ENCODE peak calls at places on chromosome 20, in five cellular contexts. X is mesenchymal stem cell, E is neuronal stem cell, Y is trophoblast cell, B is H1. Z is an unnamed sample.

GRCh38 chr20:50762045-50762422 is 30.7 kb downstream of the PARD6B start:
- DNase-seq in X (no peak), B (no peak), E (no peak), Y (no peak), Z (peak)

GRCh38 chr20:54106162-54106561 is 35.8 kb upstream of the BCAS1 start:
- DNase-seq in B (no peak), Y (no peak), E (no peak), X (no peak), Z (no peak)

GRCh38 chr20:59102722-59103415 is 60.3 kb upstream of the PRELID3B start:
- DNase-seq in B (no peak), X (no peak), E (no peak), Y (no peak), Z (no peak)

GRCh38 chr20:50309280-50309763 is 118.7 kb downstream of the CEBPB start:
- DNase-seq in X (peak), B (no peak), E (no peak), Y (no peak), Z (peak)

GRCh38 chr20:44959082-44959895 is 908 bp downstream of the TOMM34 start:
- DNase-seq in B (no peak), E (peak), Y (peak), X (peak), Z (peak)

GRCh38 chr20:49318430-49319203 is 40.8 kb upstream of the ZNFX1 start:
- DNase-seq in E (no peak), X (no peak), Y (no peak), B (peak), Z (no peak)

GRCh38 chr20:59958626-59959025 is 403 bp downstream of the CDH26 start:
- DNase-seq in B (no peak), X (no peak), Y (no peak), E (no peak), Z (no peak)

GRCh38 chr20:50313223-50313820 is 122.7 kb downstream of the CEBPB start:
- DNase-seq in E (no peak), B (no peak), Y (no peak), X (no peak), Z (peak)

GRCh38 chr20:62820208-62820961 is 3.5 kb downstream of the COL9A3 start:
- DNase-seq in Y (no peak), E (no peak), X (no peak), B (no peak), Z (no peak)

GRCh38 chr20:45629496-45630100 is at the start of gene WFDC10A:
- DNase-seq in B (peak), E (peak), X (peak), Y (peak), Z (peak)

GRCh38 chr20:47392721-47393073 is 36.2 kb upstream of the ZMYND8 start:
- DNase-seq in B (no peak), E (no peak), X (peak), Y (peak), Z (peak)

GRCh38 chr20:2421247-2421646 is 40.5 kb downstream of the TGM6 start:
- DNase-seq in X (no peak), B (no peak), E (no peak), Y (no peak), Z (no peak)

GRCh38 chr20:22453244-22454080 is 130.9 kb downstream of the FOXA2 start:
- DNase-seq in B (no peak), E (no peak), X (no peak), Y (no peak), Z (no peak)

GRCh38 chr20:52959125-52959524 is 13.0 kb upstream of the TSHZ2 start:
- DNase-seq in Y (no peak), X (peak), B (no peak), E (no peak), Z (no peak)

GRCh38 chr20:46040902-46041535 is 12.0 kb downstream of the SLC12A5 start:
- DNase-seq in B (peak), X (peak), E (peak), Y (peak), Z (peak)

GRCh38 chr20:40255368-40255767 is 433.7 kb downstream of the MAFB start:
- DNase-seq in E (no peak), Y (no peak), X (no peak), B (no peak), Z (no peak)

GRCh38 chr20:62303327-62304226 is 780 bp downstream of the ADRM1 start:
- DNase-seq in Y (peak), B (no peak), E (no peak), X (peak), Z (no peak)

GRCh38 chr20:21053002-21053762 is 53.0 kb downstream of the LINC00237 start:
- DNase-seq in B (peak), X (no peak), Y (no peak), E (no peak), Z (no peak)

GRCh38 chr20:3889489-3890409 is 562 bp downstream of the PANK2 start:
- DNase-seq in E (no peak), X (peak), Y (no peak), B (peak), Z (no peak)

GRCh38 chr20:31505903-31506302 is 8.3 kb upstream of the HM13 start:
- DNase-seq in Y (peak), E (no peak), X (no peak), B (no peak), Z (no peak)

GRCh38 chr20:50597406-50597969 is 87.3 kb downstream of the PTPN1 start:
- DNase-seq in X (no peak), B (no peak), Y (no peak), E (no peak), Z (no peak)

GRCh38 chr20:35883778-35884540 is 70.3 kb downstream of the SCAND1 start:
- DNase-seq in Y (peak), B (peak), E (peak), X (peak), Z (peak)
- H3K4me3 ChIP-seq in Y (no peak), B (no peak), E (no peak), X (no peak), Z (peak)

GRCh38 chr20:1001116-1001515 is 995 bp downstream of the RSPO4 start:
- DNase-seq in Y (no peak), B (no peak), E (no peak), X (no peak), Z (no peak)

GRCh38 chr20:1001981-1002681 is at the start of gene RSPO4:
- DNase-seq in X (no peak), Y (no peak), B (peak), E (no peak), Z (no peak)

GRCh38 chr20:1005452-1006027 is 3.4 kb upstream of the RSPO4 start:
- DNase-seq in E (peak), X (no peak), Y (peak), B (peak), Z (peak)

GRCh38 chr20:1003920-1004697 is 2.0 kb upstream of the RSPO4 start:
- DNase-seq in E (no peak), B (no peak), Y (no peak), X (no peak), Z (no peak)

GRCh38 chr20:1002682-1003561 is 811 bp upstream of the RSPO4 start:
- DNase-seq in Y (no peak), E (no peak), B (no peak), X (no peak), Z (no peak)
- H3K14ac ChIP-seq in Y (no peak), E (no peak), B (no peak), X (no peak), Z (no peak)

GRCh38 chr20:35173576-35174192 is 1.8 kb downstream of the PROCR start:
- DNase-seq in X (no peak), B (no peak), Y (no peak), E (no peak), Z (no peak)
- H3K4me3 ChIP-seq in X (no peak), B (no peak), Y (no peak), E (no peak), Z (no peak)

GRCh38 chr20:57126481-57127092 is 139.9 kb downstream of the BMP7 start:
- DNase-seq in X (peak), E (no peak), B (no peak), Y (no peak), Z (no peak)

GRCh38 chr20:57131077-57131476 is 135.4 kb downstream of the BMP7 start:
- DNase-seq in Y (no peak), E (no peak), B (no peak), X (no peak), Z (no peak)

GRCh38 chr20:57129303-57129702 is 137.1 kb downstream of the BMP7 start:
- DNase-seq in E (no peak), B (no peak), X (no peak), Y (no peak), Z (no peak)

GRCh38 chr20:57130160-57130772 is 136.2 kb downstream of the BMP7 start:
- DNase-seq in X (no peak), B (no peak), Y (no peak), E (no peak), Z (no peak)

GRCh38 chr20:57128051-57128757 is 138.2 kb downstream of the BMP7 start:
- DNase-seq in X (no peak), B (no peak), E (no peak), Y (no peak), Z (no peak)
- H3K14ac ChIP-seq in X (no peak), B (no peak), E (no peak), Y (no peak), Z (no peak)

GRCh38 chr20:17202668-17203067 is 24.2 kb upstream of the PCSK2 start:
- DNase-seq in X (no peak), B (peak), Y (no peak), E (peak), Z (no peak)
- H3K4me3 ChIP-seq in X (no peak), B (peak), Y (no peak), E (no peak), Z (no peak)

DNA sequence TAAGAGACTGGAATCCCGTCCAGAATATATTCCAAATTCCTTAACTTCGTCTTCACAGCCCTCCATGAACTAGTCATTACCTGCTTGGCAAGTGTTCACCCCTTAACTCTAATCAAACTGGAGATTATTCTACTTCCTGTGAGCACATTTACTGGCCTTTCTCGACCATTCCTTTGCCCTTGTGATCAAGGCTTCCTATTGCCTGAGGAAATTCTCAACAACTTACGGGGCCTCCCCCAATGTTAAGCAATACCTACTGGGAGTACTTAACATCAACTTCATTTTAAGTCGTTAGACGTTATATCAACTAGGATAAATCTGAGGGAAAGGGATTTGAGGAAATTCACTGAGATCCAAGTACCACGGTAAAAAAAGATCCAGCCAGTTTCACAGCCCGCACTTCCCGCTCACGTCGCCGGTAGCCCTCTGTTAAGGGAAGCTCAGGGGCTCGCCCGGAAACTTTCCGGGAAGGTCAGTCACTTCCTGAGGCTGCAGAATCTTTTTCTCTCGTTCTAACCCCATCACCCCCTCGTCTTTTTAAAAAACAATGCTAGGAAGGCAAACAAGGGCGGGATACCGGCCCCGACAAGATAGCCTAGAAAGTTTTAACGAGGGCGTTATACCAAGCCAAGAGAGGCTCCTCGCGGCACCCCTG is 859 bp downstream of the EIF2S2 start:
- DNase-seq in B (no peak), E (no peak), X (peak), Y (peak), Z (peak)
- H3K14ac ChIP-seq in B (peak), E (peak), X (peak), Y (peak), Z (peak)

GRCh38 chr20:9375221-9375681 is 139.1 kb upstream of the LAMP5 start:
- DNase-seq in B (no peak), E (no peak), X (peak), Y (no peak), Z (peak)
- H3K4me3 ChIP-seq in B (no peak), E (no peak), X (no peak), Y (no peak), Z (no peak)